ENCODE peak calls at places on chromosomes 2 and 18, in ten cellular contexts. T, O, S, E, P, H, Q, G, M and D are unnamed samples.

GRCh38 chr2:166959556-166959955 is 71.3 kb downstream of the XIRP2 start:
- DNase-seq in T (no peak), O (no peak), S (no peak), E (no peak), P (no peak), H (no peak), Q (no peak), G (no peak), M (no peak), D (no peak)

GRCh38 chr2:224024270-224024669 is 14.8 kb downstream of the SERPINE2 start:
- DNase-seq in T (no peak), O (no peak), S (no peak), E (no peak), P (no peak), H (no peak), Q (no peak), G (no peak), M (no peak), D (no peak)

GRCh38 chr2:188292446-188293239 is 969 bp downstream of the GULP1 start:
- DNase-seq in T (peak; percentile 86), O (peak; percentile 78), S (peak; percentile 68), E (peak; percentile 81), P (peak; percentile 91), H (peak; percentile 59), Q (peak; percentile 71), G (peak; percentile 66), M (peak; percentile 81), D (peak; percentile 94)

GRCh38 chr2:240466579-240467148 is 31.2 kb downstream of the GPC1 start:
- DNase-seq in T (no peak), O (no peak), S (no peak), E (no peak), P (no peak), H (no peak), Q (peak; percentile 12), G (no peak), M (peak; percentile 8), D (peak; percentile 71)

GRCh38 chr2:109341363-109341762 is 212.4 kb downstream of the SH3RF3 start:
- DNase-seq in T (no peak), O (no peak), S (no peak), E (no peak), P (no peak), H (no peak), Q (no peak), G (no peak), M (no peak), D (no peak)

GRCh38 chr2:24359129-24359528 is 1.2 kb downstream of the ITSN2 start:
- DNase-seq in T (no peak), O (no peak), S (no peak), E (no peak), P (peak; percentile 44), H (no peak), Q (no peak), G (no peak), M (no peak), D (no peak)

GRCh38 chr2:52881606-52882005 is 886.0 kb upstream of the CHAC2 start:
- DNase-seq in T (peak; percentile 32), O (no peak), S (no peak), E (no peak), P (no peak), H (no peak), Q (peak; percentile 8), G (peak; percentile 80), M (no peak), D (no peak)

GRCh38 chr2:239310401-239311061 is 90.3 kb downstream of the HDAC4 start:
- DNase-seq in T (no peak), O (no peak), S (no peak), E (no peak), P (no peak), H (no peak), Q (no peak), G (no peak), M (peak; percentile 17), D (no peak)

GRCh38 chr2:25673170-25674002 is at the start of gene DTNB:
- DNase-seq in T (peak; percentile 27), O (peak; percentile 83), S (peak; percentile 82), E (peak; percentile 88), P (peak; percentile 64), H (peak; percentile 81), Q (peak; percentile 93), G (no peak), M (peak; percentile 83), D (peak; percentile 95)

GRCh38 chr2:16640867-16641266 is 24.8 kb downstream of the CYRIA start:
- DNase-seq in T (no peak), O (no peak), S (peak; percentile 54), E (no peak), P (no peak), H (no peak), Q (no peak), G (no peak), M (peak; percentile 51), D (peak; percentile 81)

GRCh38 chr18:58536187-58536516 is 92.7 kb downstream of the ALPK2 start:
- DNase-seq in T (no peak), O (no peak), S (no peak), E (no peak), P (no peak), H (no peak), Q (no peak), G (no peak), M (no peak), D (no peak)

GRCh38 chr2:158204741-158205165 is 103.1 kb downstream of the UPP2 start:
- DNase-seq in T (peak; percentile 16), O (no peak), S (no peak), E (no peak), P (no peak), H (no peak), Q (peak; percentile 7), G (peak; percentile 77), M (no peak), D (no peak)

GRCh38 chr2:64889803-64890202 is 99.4 kb upstream of the SLC1A4 start:
- DNase-seq in T (no peak), O (no peak), S (no peak), E (no peak), P (no peak), H (no peak), Q (no peak), G (no peak), M (no peak), D (no peak)

GRCh38 chr2:1550658-1551316 is 137.5 kb downstream of the TPO start:
- DNase-seq in T (no peak), O (peak; percentile 56), S (peak; percentile 47), E (peak; percentile 80), P (peak; percentile 27), H (peak; percentile 63), Q (peak; percentile 53), G (no peak), M (peak; percentile 45), D (peak; percentile 83)

GRCh38 chr2:167783266-167784070 is 463.9 kb downstream of the STK39 start:
- DNase-seq in T (peak; percentile 86), O (no peak), S (no peak), E (peak; percentile 24), P (no peak), H (no peak), Q (no peak), G (peak; percentile 12), M (peak; percentile 24), D (peak; percentile 61)

GRCh38 chr2:64354857-64355680 is 98.9 kb upstream of the LGALSL start:
- DNase-seq in T (peak; percentile 93), O (no peak), S (no peak), E (no peak), P (no peak), H (no peak), Q (peak; percentile 54), G (peak; percentile 84), M (no peak), D (no peak)

GRCh38 chr2:189527812-189528591 is 52.6 kb downstream of the SLC40A1 start:
- DNase-seq in T (no peak), O (no peak), S (no peak), E (no peak), P (peak; percentile 29), H (no peak), Q (no peak), G (no peak), M (no peak), D (no peak)

GRCh38 chr2:26630669-26631360 is 10.4 kb downstream of the CIB4 start:
- DNase-seq in T (peak; percentile 36), O (no peak), S (no peak), E (no peak), P (no peak), H (no peak), Q (peak; percentile 40), G (peak; percentile 48), M (no peak), D (no peak)

DNA sequence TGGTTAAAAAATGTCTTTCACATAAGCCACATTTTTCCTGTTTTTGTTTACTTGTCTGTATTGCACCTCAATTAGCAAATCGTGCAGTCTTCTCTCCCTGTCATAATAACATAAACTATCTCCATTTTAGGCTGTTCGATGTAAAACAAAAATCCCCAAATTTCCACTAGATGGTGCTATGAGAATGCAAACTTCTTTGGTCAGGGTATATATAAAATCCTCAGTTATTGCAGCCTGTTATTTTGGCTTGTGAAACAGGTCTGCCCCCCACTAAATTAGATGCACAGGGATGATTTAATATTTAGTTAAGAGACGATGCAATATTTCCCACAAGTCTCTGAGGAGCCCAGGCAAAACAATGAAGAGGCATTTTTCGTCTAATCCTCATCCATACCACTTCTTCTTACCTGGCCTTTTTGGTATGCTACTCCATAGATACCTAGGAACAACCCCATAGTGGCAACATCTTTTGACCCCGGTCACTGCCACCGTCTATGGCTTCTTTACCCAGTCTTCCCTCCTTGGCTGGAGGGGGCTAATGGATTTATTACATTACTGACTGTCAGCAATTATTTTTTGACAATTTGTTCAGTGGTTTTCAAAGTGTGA is 117.3 kb upstream of the CWC22 start:
- DNase-seq in T (peak; percentile 37), O (no peak), S (no peak), E (peak; percentile 71), P (peak; percentile 54), H (no peak), Q (peak; percentile 26), G (peak; percentile 59), M (no peak), D (no peak)
- TF ChIP-seq CTCF in T (peak; percentile 74), O (peak; percentile 40), S (peak; percentile 62), E (peak; percentile 55), P (peak; percentile 31), H (peak; percentile 68), Q (peak; percentile 94), G (peak; percentile 39), M (peak; percentile 54), D (peak; percentile 41)

GRCh38 chr2:201980389-201980821 is 53.2 kb upstream of the FZD7 start:
- DNase-seq in T (no peak), O (no peak), S (no peak), E (no peak), P (no peak), H (no peak), Q (no peak), G (no peak), M (no peak), D (no peak)
- H3K27ac ChIP-seq in T (no peak overlapping the region), O (no peak overlapping the region), S (no peak overlapping the region), E (no peak overlapping the region), P (no peak overlapping the region), H (peak overlapping the region; percentile 50), Q (no peak overlapping the region), G (no peak overlapping the region), M (no peak overlapping the region), D (no peak overlapping the region)

GRCh38 chr18:22346342-22346967 is 71.3 kb downstream of the CTAGE1 start:
- DNase-seq in T (peak; percentile 73), O (peak; percentile 88), S (peak; percentile 63), E (no peak), P (peak; percentile 93), H (no peak), Q (peak; percentile 28), G (peak; percentile 78), M (peak; percentile 87), D (peak; percentile 81)
- H3K4me3 ChIP-seq in T (peak overlapping the region; percentile 24), O (no peak overlapping the region), S (peak overlapping the region; percentile 70), E (peak overlapping the region; percentile 47), P (no peak overlapping the region), H (no peak overlapping the region), Q (peak overlapping the region; percentile 60), G (no peak overlapping the region), M (peak overlapping the region; percentile 43), D (no peak overlapping the region)

GRCh38 chr2:196431957-196432356 is 207.6 kb upstream of the CCDC150 start:
- DNase-seq in T (no peak), O (no peak), S (no peak), E (peak; percentile 46), P (peak; percentile 28), H (no peak), Q (no peak), G (no peak), M (no peak), D (no peak)
- TF ChIP-seq CTCF in T (peak; percentile 39), O (no peak), S (peak; percentile 48), E (peak; percentile 59), P (peak; percentile 38), H (no peak), Q (peak; percentile 40), G (peak; percentile 76), M (no peak), D (no peak)